ENCODE peak calls at places on chromosomes 11 and 22, in four cellular contexts. V is IMR-90, Y is K562, F is GM12878. G is an unnamed sample.

GRCh38 chr11:64511966-64512365 is 79.1 kb upstream of the SLC22A12 start:
- DNase-seq in V (no peak), Y (no peak), F (no peak), G (no peak)

GRCh38 chr11:114987171-114987760 is 308.9 kb downstream of the NXPE2 start:
- DNase-seq in V (no peak), Y (no peak), F (no peak), G (no peak)

GRCh38 chr11:100863080-100863581 is 176.0 kb downstream of the ARHGAP42 start:
- DNase-seq in V (peak; percentile 95), Y (peak; percentile 75), F (peak; percentile 49), G (no peak)

GRCh38 chr11:78770931-78771330 is 196.3 kb upstream of the NARS2 start:
- DNase-seq in V (no peak), Y (no peak), F (no peak), G (no peak)

GRCh38 chr11:36009469-36009868 is 65.6 kb downstream of the LDLRAD3 start:
- DNase-seq in V (peak; percentile 68), Y (no peak), F (no peak), G (no peak)

GRCh38 chr11:126956664-126957063 is 43.9 kb downstream of the KIRREL3 start:
- DNase-seq in V (no peak), Y (no peak), F (no peak), G (no peak)

GRCh38 chr11:127000291-127000968 is at the start of gene KIRREL3:
- DNase-seq in V (peak; percentile 40), Y (no peak), F (no peak), G (no peak)

GRCh38 chr22:36770116-36770945 is 5.6 kb downstream of the IFT27 start:
- DNase-seq in V (no peak), Y (no peak), F (no peak), G (no peak)

GRCh38 chr11:15663778-15664218 is 549.1 kb downstream of the INSC start:
- DNase-seq in V (no peak), Y (no peak), F (no peak), G (peak; percentile 59)

GRCh38 chr22:42969348-42969975 is 45.5 kb downstream of the PACSIN2 start:
- DNase-seq in V (peak; percentile 86), Y (no peak), F (no peak), G (no peak)

GRCh38 chr22:29998627-29999026 is 81.6 kb upstream of the HORMAD2 start:
- DNase-seq in V (no peak), Y (no peak), F (no peak), G (no peak)

GRCh38 chr11:106076421-106076922 is 675 bp downstream of the KBTBD3 start:
- DNase-seq in V (no peak), Y (no peak), F (no peak), G (no peak)

GRCh38 chr22:20652130-20652529 is 121.8 kb upstream of the SERPIND1 start:
- DNase-seq in V (no peak), Y (no peak), F (no peak), G (no peak)

GRCh38 chr11:45091563-45092392 is 54.7 kb upstream of the PRDM11 start:
- DNase-seq in V (no peak), Y (no peak), F (no peak), G (peak; percentile 77)

GRCh38 chr11:112172362-112172994 is 2.8 kb upstream of the BCO2 start:
- DNase-seq in V (peak; percentile 69), Y (no peak), F (no peak), G (no peak)

GRCh38 chr11:108937756-108938155 is 272.9 kb downstream of the DDX10 start:
- DNase-seq in V (no peak), Y (no peak), F (no peak), G (no peak)

GRCh38 chr11:108929241-108929640 is 264.4 kb downstream of the DDX10 start:
- DNase-seq in V (peak; percentile 99), Y (no peak), F (no peak), G (no peak)

GRCh38 chr11:108931168-108931567 is 266.3 kb downstream of the DDX10 start:
- DNase-seq in V (peak; percentile 67), Y (no peak), F (no peak), G (no peak)

GRCh38 chr11:108934696-108935095 is 269.8 kb downstream of the DDX10 start:
- DNase-seq in V (no peak), Y (no peak), F (no peak), G (no peak)

GRCh38 chr11:108933630-108934029 is 268.8 kb downstream of the DDX10 start:
- DNase-seq in V (peak; percentile 85), Y (peak; percentile 17), F (no peak), G (no peak)
- TF ChIP-seq CHD1 in V (no peak), Y (no peak), F (no peak), G (no peak)

GRCh38 chr22:25987948-25988347 is 181.3 kb upstream of the SEZ6L start:
- DNase-seq in V (no peak), Y (no peak), F (no peak), G (no peak)
- TF ChIP-seq CHD1 in V (no peak), Y (no peak), F (no peak), G (no peak)

DNA sequence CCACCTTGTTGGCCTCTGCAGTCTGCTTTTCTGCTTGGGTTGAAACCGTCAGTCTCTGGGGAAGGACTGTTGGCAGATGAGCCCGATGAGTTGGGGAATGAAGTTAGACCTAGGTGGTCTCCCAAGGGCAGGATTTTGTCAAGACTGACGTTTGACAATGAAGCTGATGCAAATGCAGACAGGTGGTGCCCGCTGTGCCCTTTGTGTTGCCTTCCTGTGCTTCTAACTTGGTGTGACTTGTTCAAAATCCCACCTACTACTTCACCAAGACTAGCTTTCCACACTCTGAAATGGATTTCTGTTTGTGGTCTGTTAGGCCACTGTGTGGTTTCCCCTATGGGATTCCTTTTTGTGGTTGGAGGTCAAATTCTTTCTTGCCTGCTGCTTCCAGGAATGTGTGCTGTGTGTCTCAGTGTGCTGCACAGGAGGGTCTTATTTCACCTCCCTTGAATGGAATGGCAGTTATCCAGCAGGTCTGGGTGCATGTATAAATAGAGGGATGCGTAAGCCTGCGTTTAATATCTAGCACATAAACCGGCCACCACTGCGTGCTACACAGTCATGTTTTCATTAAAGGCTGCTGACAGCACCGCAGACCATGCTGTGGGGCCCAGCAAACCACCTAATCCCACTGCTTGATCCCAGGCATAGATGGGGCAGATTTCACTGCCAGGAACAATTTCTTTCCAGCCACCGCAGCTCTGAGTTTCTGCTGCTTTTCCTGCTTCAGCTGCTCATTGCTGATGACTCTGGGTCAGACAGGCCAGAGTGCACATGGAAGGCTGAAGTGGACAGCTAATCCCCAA is 44.8 kb downstream of the ADAMTS8 start:
- DNase-seq in V (peak; percentile 100), Y (no peak), F (no peak), G (peak; percentile 66)
- TF ChIP-seq CHD1 in V (no peak), Y (no peak), F (no peak), G (no peak)

DNA sequence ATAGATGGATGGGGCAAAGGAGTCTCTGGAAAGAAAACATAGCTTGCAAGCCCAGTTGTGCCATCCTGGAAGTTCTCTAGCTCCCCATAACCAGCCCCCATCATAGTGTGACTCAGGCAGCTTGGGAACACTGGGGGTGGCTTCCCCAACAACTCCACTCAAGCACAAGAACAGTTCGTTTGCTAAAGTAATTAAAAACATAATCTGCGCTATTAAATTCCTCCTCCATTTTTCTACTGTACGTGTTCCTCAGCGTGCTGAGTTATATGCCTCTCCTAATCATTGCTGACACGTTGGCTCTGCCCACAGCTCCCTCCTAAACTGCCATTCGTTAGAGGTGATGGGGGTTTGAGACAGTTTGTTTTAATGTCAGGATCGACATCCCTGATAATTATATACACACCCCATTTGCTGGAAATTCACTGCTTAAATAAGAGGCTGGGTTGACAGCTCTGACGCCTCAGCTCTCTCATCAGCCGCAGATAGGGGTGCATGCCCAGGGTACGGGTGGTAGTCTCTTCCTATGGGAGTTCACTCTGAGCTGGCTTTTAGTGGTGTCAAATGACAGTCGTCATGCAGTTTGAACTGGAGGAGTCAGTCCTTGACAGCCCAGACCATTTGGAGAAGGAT is 59.5 kb upstream of the SEZ6L start:
- DNase-seq in V (no peak), Y (no peak), F (no peak), G (no peak)
- TF ChIP-seq CHD1 in V (no peak), Y (no peak), F (no peak), G (no peak)

GRCh38 chr11:357582-357981 is 11.7 kb upstream of the B4GALNT4 start:
- DNase-seq in V (no peak), Y (no peak), F (no peak), G (no peak)

GRCh38 chr11:353315-353857 is 15.9 kb upstream of the B4GALNT4 start:
- DNase-seq in V (peak; percentile 77), Y (peak; percentile 44), F (no peak), G (no peak)

GRCh38 chr11:358129-358805 is 11.0 kb upstream of the B4GALNT4 start:
- DNase-seq in V (no peak), Y (peak; percentile 11), F (no peak), G (no peak)

GRCh38 chr11:356610-357009 is 12.7 kb upstream of the B4GALNT4 start:
- DNase-seq in V (no peak), Y (no peak), F (no peak), G (no peak)

GRCh38 chr11:355581-356458 is 13.5 kb upstream of the B4GALNT4 start:
- DNase-seq in V (peak; percentile 94), Y (peak; percentile 90), F (peak; percentile 49), G (peak; percentile 90)
- TF ChIP-seq CHD1 in V (no peak), Y (peak; percentile 77), F (no peak), G (no peak)

GRCh38 chr11:130180896-130181294 is 21.3 kb downstream of the ST14 start:
- DNase-seq in V (no peak), Y (no peak), F (no peak), G (no peak)

GRCh38 chr11:130179396-130180306 is 20.1 kb downstream of the ST14 start:
- DNase-seq in V (no peak), Y (no peak), F (no peak), G (no peak)

GRCh38 chr11:130178992-130179391 is 19.4 kb downstream of the ST14 start:
- DNase-seq in V (no peak), Y (no peak), F (no peak), G (no peak)

GRCh38 chr11:130180491-130180890 is 20.9 kb downstream of the ST14 start:
- DNase-seq in V (peak; percentile 39), Y (no peak), F (no peak), G (no peak)

DNA sequence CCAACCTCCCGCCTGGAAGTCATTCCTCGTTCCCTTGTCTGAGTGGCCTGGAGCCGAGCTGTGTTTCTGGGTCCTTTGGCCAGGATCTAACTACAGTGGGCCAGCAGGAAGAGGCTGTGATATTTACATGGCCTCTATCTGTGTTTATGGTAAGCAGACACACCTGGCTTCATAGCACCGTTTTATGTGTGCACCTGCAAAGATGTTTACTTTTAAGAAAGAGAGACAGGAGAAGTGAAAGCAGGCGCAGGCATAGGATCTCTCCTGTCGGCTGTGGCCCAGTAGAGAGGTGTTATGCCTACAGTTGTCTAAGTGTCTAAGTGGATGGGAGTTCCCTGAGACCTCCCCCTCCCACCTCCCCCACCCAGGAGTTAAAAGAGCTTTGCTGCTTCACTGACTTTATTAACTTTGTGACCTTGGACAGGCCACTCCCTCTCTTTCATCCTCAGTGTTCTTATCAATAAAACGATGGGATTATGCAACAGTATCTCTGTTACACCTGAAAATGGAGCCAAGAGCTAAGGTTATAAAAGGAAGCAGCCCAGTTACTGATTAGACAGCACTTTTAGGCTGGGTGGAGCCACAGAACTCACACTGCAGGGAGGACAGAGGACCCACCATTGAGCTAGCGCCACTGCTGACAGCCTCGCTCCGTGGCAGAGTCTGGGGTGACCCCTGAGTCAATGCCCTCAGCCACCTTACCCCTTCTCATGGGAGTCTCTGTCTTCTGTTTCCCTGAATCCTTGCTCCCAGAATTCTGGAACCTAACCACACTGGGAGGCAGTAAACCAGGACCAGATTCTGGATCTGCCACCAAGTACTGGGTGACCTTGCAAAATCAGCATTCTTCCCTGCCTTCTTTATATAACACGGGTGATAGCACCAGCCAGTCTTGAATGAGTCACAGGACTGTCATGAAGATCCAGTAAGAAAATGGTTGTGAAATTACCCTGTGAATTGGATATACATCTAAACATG is 22.0 kb downstream of the ST14 start:
- DNase-seq in V (peak; percentile 83), Y (no peak), F (no peak), G (no peak)
- TF ChIP-seq CHD1 in V (no peak), Y (no peak), F (no peak), G (no peak)

GRCh38 chr22:46068908-46069481 is 81.3 kb upstream of the PPARA start:
- DNase-seq in V (peak; percentile 49), Y (no peak), F (no peak), G (no peak)
- TF ChIP-seq CHD1 in V (no peak), Y (no peak), F (no peak), G (no peak)

G was measured in H1.